ENCODE peak calls at places on chromosomes 12 and 14, in four cellular contexts. One of them, this sample, is unnamed.

GRCh38 chr14:77322951-77323350 is 2.1 kb downstream of the GSTZ1 start:
- DNase-seq in HEK293T: no peak
- DNase-seq in HepG2: no peak
- DNase-seq in GM12878: no peak
- DNase-seq in this sample: no peak

GRCh38 chr14:70245026-70245425 is 56.3 kb upstream of the SLC8A3 start:
- DNase-seq in HEK293T: no peak
- DNase-seq in HepG2: no peak
- DNase-seq in GM12878: no peak
- DNase-seq in this sample: no peak

GRCh38 chr14:105315941-105316562 is 1.5 kb downstream of the PACS2 start:
- DNase-seq in HEK293T: no peak
- DNase-seq in HepG2: no peak
- DNase-seq in GM12878: no peak
- DNase-seq in this sample: no peak

GRCh38 chr12:110932048-110932447 is 11.7 kb upstream of the MYL2 start:
- DNase-seq in HEK293T: peak
- DNase-seq in HepG2: no peak
- DNase-seq in GM12878: no peak
- DNase-seq in this sample: no peak

GRCh38 chr14:73662439-73663056 is 17.8 kb downstream of the DNAL1 start:
- DNase-seq in HEK293T: peak
- DNase-seq in HepG2: peak
- DNase-seq in GM12878: no peak
- DNase-seq in this sample: peak

GRCh38 chr12:113854385-113855136 is 111.6 kb downstream of the RBM19 start:
- DNase-seq in HEK293T: no peak
- DNase-seq in HepG2: no peak
- DNase-seq in GM12878: no peak
- DNase-seq in this sample: peak

GRCh38 chr14:100297320-100298300 is 8.6 kb downstream of the SLC25A29 start:
- DNase-seq in HEK293T: no peak
- DNase-seq in HepG2: no peak
- DNase-seq in GM12878: peak
- DNase-seq in this sample: peak

GRCh38 chr12:10140001-10140400 is 10.0 kb upstream of the CLEC7A start:
- DNase-seq in HEK293T: peak
- DNase-seq in HepG2: peak
- DNase-seq in GM12878: peak
- DNase-seq in this sample: peak

GRCh38 chr14:94237983-94238382 is 55.1 kb downstream of the SERPINA10 start:
- DNase-seq in HEK293T: no peak
- DNase-seq in HepG2: no peak
- DNase-seq in GM12878: no peak
- DNase-seq in this sample: no peak

GRCh38 chr14:94237046-94237445 is 56.0 kb downstream of the SERPINA10 start:
- DNase-seq in HEK293T: no peak
- DNase-seq in HepG2: no peak
- DNase-seq in GM12878: no peak
- DNase-seq in this sample: no peak

GRCh38 chr14:94239416-94239815 is 53.7 kb downstream of the SERPINA10 start:
- DNase-seq in HEK293T: no peak
- DNase-seq in HepG2: no peak
- DNase-seq in GM12878: no peak
- DNase-seq in this sample: no peak
- TF ChIP-seq FOXK2 in HEK293T: no peak
- TF ChIP-seq FOXK2 in HepG2: no peak
- TF ChIP-seq FOXK2 in GM12878: no peak
- TF ChIP-seq FOXK2 in this sample: no peak

GRCh38 chr14:63276492-63277342 is 42.0 kb downstream of the GPHB5 start:
- DNase-seq in HEK293T: peak
- DNase-seq in HepG2: peak
- DNase-seq in GM12878: no peak
- DNase-seq in this sample: peak
- TF ChIP-seq FOXK2 in HEK293T: no peak
- TF ChIP-seq FOXK2 in HepG2: no peak
- TF ChIP-seq FOXK2 in GM12878: no peak
- TF ChIP-seq FOXK2 in this sample: no peak

DNA sequence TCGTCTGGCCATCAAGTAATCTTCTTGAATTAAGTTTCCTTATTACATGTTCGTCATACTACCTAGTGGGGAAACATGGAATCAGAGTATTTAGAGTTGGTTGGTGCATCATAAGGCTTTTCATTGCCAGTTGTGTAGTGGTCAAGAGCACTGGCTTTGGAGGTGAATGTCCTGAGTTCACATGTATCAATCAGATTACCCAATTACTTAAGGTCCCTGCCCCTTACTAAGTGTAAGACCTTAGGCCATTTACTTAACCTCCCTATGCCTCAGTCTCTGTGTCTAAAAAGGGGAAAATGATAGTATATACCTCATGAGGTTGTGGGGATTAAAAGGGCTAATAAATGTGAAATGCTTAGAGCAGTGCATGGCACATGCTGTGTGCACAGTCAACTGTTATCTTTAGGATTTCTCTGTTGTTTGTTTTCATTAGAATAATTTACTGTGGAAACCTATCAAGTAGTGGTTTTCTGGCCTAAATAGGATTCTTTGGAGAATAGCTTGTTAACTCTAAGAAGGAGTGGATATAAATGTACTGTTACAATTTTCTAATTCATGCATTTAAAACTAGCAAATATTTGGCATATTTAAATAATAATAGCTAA is 27.0 kb downstream of the MSRB3 start:
- DNase-seq in HEK293T: no peak
- DNase-seq in HepG2: no peak
- DNase-seq in GM12878: no peak
- DNase-seq in this sample: no peak
- TF ChIP-seq FOXK2 in HEK293T: no peak
- TF ChIP-seq FOXK2 in HepG2: no peak
- TF ChIP-seq FOXK2 in GM12878: no peak
- TF ChIP-seq FOXK2 in this sample: no peak

DNA sequence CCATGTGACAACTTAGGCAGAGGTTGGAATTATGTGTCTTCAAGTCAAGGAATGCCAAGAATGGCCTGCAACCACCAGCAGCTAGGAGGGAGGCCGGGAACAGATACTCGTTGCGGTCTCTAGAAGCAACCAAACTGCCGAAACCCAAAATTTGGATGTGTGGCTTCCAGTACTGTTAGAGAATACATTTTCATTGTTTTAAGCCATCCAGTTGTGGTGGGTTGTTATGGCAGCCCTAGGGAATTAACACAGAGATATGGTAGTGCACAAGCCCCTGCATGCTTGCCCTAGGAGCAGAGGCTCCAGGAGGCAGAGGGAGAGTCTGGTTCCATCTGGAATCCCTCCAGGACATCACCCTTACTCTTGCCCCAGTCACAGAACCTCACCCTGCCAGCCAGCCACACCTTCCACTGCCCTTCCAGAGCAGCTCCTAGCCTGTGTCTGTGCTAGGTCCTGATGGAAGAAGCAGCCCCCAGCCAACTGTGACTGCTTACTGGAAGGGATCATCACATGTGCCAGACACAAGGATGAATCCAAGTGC is 19.5 kb downstream of the PITPNM2 start:
- DNase-seq in HEK293T: no peak
- DNase-seq in HepG2: no peak
- DNase-seq in GM12878: no peak
- DNase-seq in this sample: no peak
- TF ChIP-seq FOXK2 in HEK293T: no peak
- TF ChIP-seq FOXK2 in HepG2: no peak
- TF ChIP-seq FOXK2 in GM12878: no peak
- TF ChIP-seq FOXK2 in this sample: no peak